ENCODE peak calls at places on chromosome X, in ten cellular contexts. Y is kidney glomerular epithelial cell; I is T-helper 22 cell; T is NCI-H345; S is T-helper 2 cell; C is GM04504; N is stimulated activated CD8-positive, alpha-beta memory T cell treated with anti-CD3 and anti-CD28 coated beads, Interleukin-15, amount 100 ng/mL, for 4 hours; Z is osteocyte; J is omental fat pad; O is dermis blood vessel endothelial cell. P is an unnamed sample.

GRCh38 chrX:133468081-133468480 is 52.8 kb upstream of the GPC4 start:
- DNase-seq in Y (no peak), I (no peak), T (no peak), S (no peak), C (no peak), N (no peak), Z (no peak), J (no peak), O (no peak), P (no peak)

GRCh38 chrX:23332101-23332887 is 2.4 kb upstream of the PTCHD1 start:
- DNase-seq in Y (no peak), I (no peak), T (no peak), S (no peak), C (no peak), N (no peak), Z (no peak), J (no peak), O (no peak), P (no peak)

GRCh38 chrX:9071031-9071650 is 37.2 kb upstream of the FAM9B start:
- DNase-seq in Y (peak), I (no peak), T (no peak), S (no peak), C (no peak), N (no peak), Z (no peak), J (no peak), O (peak), P (no peak)

GRCh38 chrX:9091253-9091652 is 57.3 kb upstream of the FAM9B start:
- DNase-seq in Y (no peak), I (no peak), T (no peak), S (no peak), C (no peak), N (no peak), Z (no peak), J (no peak), O (no peak), P (no peak)

GRCh38 chrX:1442724-1443367 is 9.9 kb downstream of the ASMTL start:
- DNase-seq in Y (no peak), I (no peak), T (no peak), S (no peak), C (no peak), N (no peak), Z (peak), J (no peak), O (no peak), P (no peak)

GRCh38 chrX:110363241-110363640 is 4.6 kb downstream of the RTL9 start:
- DNase-seq in Y (no peak), I (no peak), T (no peak), S (no peak), C (no peak), N (no peak), Z (no peak), J (no peak), O (no peak), P (no peak)

GRCh38 chrX:134865730-134866129 is 125.1 kb upstream of the SMIM10 start:
- DNase-seq in Y (no peak), I (no peak), T (no peak), S (no peak), C (no peak), N (no peak), Z (no peak), J (no peak), O (no peak), P (no peak)

GRCh38 chrX:103503163-103503852 is 16.0 kb downstream of the RAB40A start:
- DNase-seq in Y (no peak), I (no peak), T (no peak), S (no peak), C (no peak), N (no peak), Z (no peak), J (no peak), O (no peak), P (no peak)

GRCh38 chrX:55201930-55202579 is 18.1 kb upstream of the PAGE5 start:
- DNase-seq in Y (no peak), I (no peak), T (no peak), S (no peak), C (no peak), N (no peak), Z (no peak), J (no peak), O (no peak), P (no peak)

GRCh38 chrX:66050140-66050569 is 10.3 kb upstream of the VSIG4 start:
- DNase-seq in Y (no peak), I (no peak), T (no peak), S (no peak), C (no peak), N (no peak), Z (no peak), J (no peak), O (no peak), P (no peak)

GRCh38 chrX:119055650-119056049 is 17.1 kb upstream of the CT47C1 start:
- DNase-seq in Y (no peak), I (no peak), T (no peak), S (no peak), C (no peak), N (no peak), Z (no peak), J (no peak), O (no peak), P (no peak)

GRCh38 chrX:49230500-49231232 is 2.5 kb downstream of the CACNA1F start:
- DNase-seq in Y (no peak), I (peak), T (peak), S (peak), C (no peak), N (peak), Z (no peak), J (peak), O (peak), P (peak)

GRCh38 chrX:48904180-48904579 is 6.5 kb downstream of the PQBP1 start:
- DNase-seq in Y (no peak), I (no peak), T (no peak), S (no peak), C (no peak), N (no peak), Z (no peak), J (no peak), O (no peak), P (no peak)

GRCh38 chrX:29652484-29652883 is 562.9 kb upstream of the MAGEB2 start:
- DNase-seq in Y (peak), I (no peak), T (no peak), S (no peak), C (peak), N (no peak), Z (no peak), J (no peak), O (no peak), P (no peak)

GRCh38 chrX:69530306-69530705 is 26.2 kb downstream of the NALF2 start:
- DNase-seq in Y (no peak), I (no peak), T (no peak), S (no peak), C (no peak), N (no peak), Z (no peak), J (no peak), O (no peak), P (no peak)

GRCh38 chrX:69318651-69319305 is 153.5 kb upstream of the PJA1 start:
- DNase-seq in Y (no peak), I (no peak), T (no peak), S (no peak), C (no peak), N (no peak), Z (peak), J (no peak), O (no peak), P (no peak)

GRCh38 chrX:154991476-154991875 is 31.0 kb downstream of the F8 start:
- DNase-seq in Y (no peak), I (no peak), T (no peak), S (no peak), C (no peak), N (no peak), Z (no peak), J (no peak), O (no peak), P (no peak)

GRCh38 chrX:49977319-49978090 is 55.1 kb downstream of the CLCN5 start:
- DNase-seq in Y (no peak), I (no peak), T (peak), S (no peak), C (no peak), N (no peak), Z (no peak), J (no peak), O (peak), P (no peak)